ENCODE peak calls at places on chromosomes 13 and 19, in ten cellular contexts. A, L, Y, D, Z, R, J, S, K and I are unnamed samples.

GRCh38 chr13:94009696-94010095 is 469.8 kb downstream of the DCT start:
- DNase-seq in J (no peak), Y (no peak), L (no peak), Z (no peak), S (peak), R (peak), D (no peak), A (no peak), K (no peak), I (no peak)

GRCh38 chr19:7225741-7226140 is 68.5 kb downstream of the INSR start:
- DNase-seq in S (no peak), J (no peak), Z (no peak), R (no peak), D (no peak), Y (no peak), K (no peak), A (no peak), L (no peak), I (no peak)

GRCh38 chr13:95267662-95268369 is 33.4 kb downstream of the ABCC4 start:
- DNase-seq in Y (no peak), L (no peak), Z (peak), K (peak), S (peak), R (peak), J (no peak), D (no peak), A (no peak), I (no peak)

GRCh38 chr13:46648166-46648607 is 95.2 kb downstream of the LRCH1 start:
- DNase-seq in L (no peak), A (no peak), S (peak), J (no peak), D (no peak), Z (peak), K (peak), Y (no peak), R (peak), I (no peak)

GRCh38 chr19:52028780-52029123 is 573 bp upstream of the ZNF614 start:
- DNase-seq in Z (no peak), S (no peak), R (no peak), J (no peak), L (no peak), Y (no peak), A (no peak), K (no peak), D (no peak), I (peak)

GRCh38 chr13:64041296-64041695 is 2625.6 kb upstream of the PCDH20 start:
- DNase-seq in S (no peak), D (no peak), R (no peak), J (no peak), L (no peak), Z (no peak), A (no peak), Y (no peak), K (no peak), I (no peak)

GRCh38 chr19:49447485-49448431 is 3.9 kb downstream of the PIH1D1 start:
- DNase-seq in D (no peak), Y (no peak), L (no peak), Z (no peak), K (no peak), A (peak), J (no peak), R (peak), S (peak), I (no peak)

GRCh38 chr19:48424694-48425219 is 21.0 kb upstream of the GRWD1 start:
- DNase-seq in K (no peak), A (no peak), R (peak), Y (no peak), S (peak), J (no peak), L (no peak), Z (no peak), D (no peak), I (no peak)

GRCh38 chr13:113080901-113081521 is 24.6 kb upstream of the F7 start:
- DNase-seq in A (no peak), Y (no peak), R (no peak), K (no peak), L (no peak), D (no peak), Z (no peak), J (no peak), S (no peak), I (no peak)

GRCh38 chr19:35517342-35517741 is 3.9 kb upstream of the DMKN start:
- DNase-seq in K (no peak), A (no peak), Z (no peak), J (no peak), D (no peak), S (no peak), Y (no peak), R (no peak), L (no peak), I (no peak)

GRCh38 chr19:40714519-40715299 is 2.0 kb downstream of the COQ8B start:
- DNase-seq in L (peak), J (peak), K (peak), D (peak), S (peak), Z (peak), R (peak), Y (peak), A (peak), I (peak)

GRCh38 chr13:113794086-113794485 is 35.1 kb downstream of the TMEM255B start:
- DNase-seq in R (no peak), J (no peak), L (no peak), Z (no peak), D (no peak), K (no peak), Y (no peak), S (no peak), A (no peak), I (no peak)

GRCh38 chr13:98202026-98202425 is 25.0 kb upstream of the RNF113B start:
- DNase-seq in S (no peak), Z (no peak), D (no peak), A (no peak), J (no peak), K (peak), Y (no peak), R (no peak), L (no peak), I (no peak)

GRCh38 chr19:13007292-13008045 is 12.2 kb downstream of the NFIX start:
- DNase-seq in Z (no peak), L (no peak), J (no peak), R (no peak), K (no peak), Y (no peak), A (peak), S (no peak), D (no peak), I (no peak)

GRCh38 chr19:19205416-19206410 is 2.5 kb upstream of the NR2C2AP start:
- DNase-seq in Z (no peak), J (no peak), R (no peak), L (no peak), S (no peak), Y (no peak), K (no peak), D (no peak), A (no peak), I (no peak)

GRCh38 chr13:111156421-111156820 is 41.3 kb downstream of the ARHGEF7 start:
- DNase-seq in A (no peak), L (no peak), K (no peak), J (no peak), R (no peak), Y (no peak), Z (no peak), D (no peak), S (no peak), I (no peak)

GRCh38 chr19:14507704-14508246 is 10.4 kb downstream of the DNAJB1 start:
- DNase-seq in R (peak), Y (no peak), K (no peak), A (no peak), S (peak), J (no peak), L (no peak), D (no peak), Z (no peak), I (no peak)

GRCh38 chr19:4066682-4067395 is at the start of gene ZBTB7A:
- DNase-seq in D (peak), Y (peak), L (peak), K (peak), Z (peak), R (peak), J (peak), S (peak), A (peak), I (peak)

GRCh38 chr19:36113895-36114762 is 546 bp downstream of the POLR2I start:
- DNase-seq in K (no peak), S (peak), D (no peak), J (peak), Y (peak), Z (no peak), L (no peak), R (peak), A (peak), I (peak)

GRCh38 chr19:54186351-54186750 is 3.0 kb downstream of the MBOAT7 start:
- DNase-seq in L (no peak), Y (no peak), A (no peak), J (no peak), D (no peak), Z (no peak), S (no peak), R (no peak), K (no peak), I (no peak)

GRCh38 chr19:45404557-45405434 is at the start of gene PPP1R13L:
- DNase-seq in Z (peak), K (peak), Y (peak), S (peak), R (peak), L (no peak), D (peak), J (no peak), A (peak), I (peak)

GRCh38 chr13:27976362-27977177 is 7.5 kb upstream of the CDX2 start:
- DNase-seq in D (no peak), Y (no peak), L (no peak), S (no peak), K (no peak), Z (no peak), R (no peak), J (no peak), A (no peak), I (no peak)

GRCh38 chr19:33134571-33135041 is 2.7 kb downstream of the WDR88 start:
- DNase-seq in A (no peak), S (no peak), L (peak), J (no peak), K (no peak), D (no peak), Z (no peak), Y (no peak), R (no peak), I (no peak)

GRCh38 chr19:28150129-28150528 is 1062.8 kb downstream of the UQCRFS1 start:
- DNase-seq in Y (no peak), S (no peak), R (no peak), A (no peak), D (no peak), J (no peak), K (no peak), L (no peak), Z (no peak), I (no peak)

GRCh38 chr19:13637664-13638063 is 126.7 kb upstream of the MRI1 start:
- DNase-seq in Z (no peak), K (peak), D (no peak), R (peak), A (no peak), L (no peak), J (no peak), Y (no peak), S (peak), I (no peak)

GRCh38 chr19:2569596-2570465 is 93.9 kb downstream of the GADD45B start:
- DNase-seq in D (no peak), S (no peak), K (no peak), L (no peak), J (no peak), Y (no peak), A (no peak), Z (no peak), R (no peak), I (no peak)

GRCh38 chr13:98890186-98890585 is 87.7 kb downstream of the DOCK9 start:
- DNase-seq in S (peak), Y (no peak), Z (no peak), L (no peak), D (peak), J (peak), R (peak), A (no peak), K (peak), I (no peak)

GRCh38 chr13:28564030-28564429 is 69.1 kb upstream of the FLT1 start:
- DNase-seq in S (no peak), J (no peak), R (no peak), D (no peak), Y (no peak), Z (peak), K (no peak), A (no peak), L (no peak), I (no peak)

GRCh38 chr13:74210693-74211393 is 76.6 kb upstream of the KLF12 start:
- DNase-seq in R (peak), Z (no peak), L (no peak), A (peak), J (no peak), K (peak), Y (peak), D (peak), S (peak), I (peak)

GRCh38 chr13:24071016-24071415 is 89.5 kb upstream of the SPATA13 start:
- DNase-seq in L (no peak), R (no peak), S (no peak), A (no peak), D (no peak), K (no peak), Z (no peak), Y (no peak), J (no peak), I (no peak)